ENCODE peak calls at places on chromosome 2, in five cellular contexts. L is activated T-helper 1 cell treated with anti-CD3 and anti-CD28 coated beads, Interleukin-2, amount 50 U/mL, for 16 hours; N is stimulated activated CD4-positive, alpha-beta T cell treated with anti-CD3 and anti-CD28 coated beads, TNF-alpha, amount 100 ng/mL, for 48 hours; U is Right ventricle myocardium superior; C is WTC11. W is an unnamed sample.
A peak's percentile ranks its signal among the peaks of the same experiment; 100 is the strongest.

GRCh38 chr2:69489793-69490192 is 52.6 kb upstream of the NFU1 start:
- DNase-seq in L (no peak), N (no peak), U (no peak), C (no peak), W (no peak)

GRCh38 chr2:110101280-110101844 is 14.3 kb downstream of the MALL start:
- DNase-seq in L (no peak), N (no peak), U (peak; percentile 99), C (no peak), W (no peak)

GRCh38 chr2:109031481-109032228 is 42.6 kb upstream of the EDAR start:
- DNase-seq in L (peak; percentile 48), N (peak; percentile 20), U (peak; percentile 66), C (peak; percentile 52), W (peak; percentile 38)

GRCh38 chr2:48183991-48184390 is 277.7 kb upstream of the FBXO11 start:
- DNase-seq in L (no peak), N (no peak), U (no peak), C (no peak), W (no peak)

GRCh38 chr2:38128653-38129052 is 52.7 kb upstream of the CYP1B1 start:
- DNase-seq in L (no peak), N (no peak), U (no peak), C (no peak), W (no peak)

GRCh38 chr2:9288233-9288632 is 81.6 kb downstream of the ASAP2 start:
- DNase-seq in L (no peak), N (no peak), U (no peak), C (no peak), W (no peak)

GRCh38 chr2:233165895-233166661 is 85.4 kb upstream of the ATG16L1 start:
- DNase-seq in L (no peak), N (no peak), U (peak; percentile 86), C (no peak), W (no peak)

GRCh38 chr2:32773409-32773808 is 145.6 kb downstream of the TTC27 start:
- DNase-seq in L (no peak), N (no peak), U (no peak), C (no peak), W (no peak)

GRCh38 chr2:39377226-39377939 is 59.7 kb downstream of the MAP4K3 start:
- DNase-seq in L (no peak), N (peak; percentile 12), U (no peak), C (no peak), W (no peak)

GRCh38 chr2:10514287-10514686 is 66.2 kb upstream of the ODC1 start:
- DNase-seq in L (no peak), N (no peak), U (no peak), C (no peak), W (no peak)

GRCh38 chr2:113116100-113116958 is 11.1 kb upstream of the IL1RN start:
- DNase-seq in L (no peak), N (no peak), U (no peak), C (no peak), W (no peak)

GRCh38 chr2:45826889-45827635 is 175.6 kb downstream of the PRKCE start:
- DNase-seq in L (no peak), N (no peak), U (peak; percentile 61), C (no peak), W (no peak)

GRCh38 chr2:136126527-136126926 is 8.6 kb upstream of the CXCR4 start:
- DNase-seq in L (no peak), N (no peak), U (no peak), C (no peak), W (no peak)

GRCh38 chr2:120587997-120588336 is 147.7 kb upstream of the GLI2 start:
- DNase-seq in L (no peak), N (no peak), U (no peak), C (no peak), W (no peak)

GRCh38 chr2:157611726-157612125 is 16.9 kb downstream of the ACVR1C start:
- DNase-seq in L (no peak), N (no peak), U (no peak), C (no peak), W (no peak)

GRCh38 chr2:84697895-84698294 is 181.6 kb downstream of the DNAH6 start:
- DNase-seq in L (no peak), N (no peak), U (no peak), C (no peak), W (no peak)

GRCh38 chr2:10909996-10910341 is 1.8 kb upstream of the KCNF1 start:
- DNase-seq in L (no peak), N (no peak), U (no peak), C (no peak), W (no peak)

GRCh38 chr2:12169721-12170120 is 423.3 kb downstream of the LPIN1 start:
- DNase-seq in L (no peak), N (no peak), U (no peak), C (no peak), W (no peak)

GRCh38 chr2:9212010-9212638 is 5.5 kb downstream of the ASAP2 start:
- DNase-seq in L (no peak), N (no peak), U (no peak), C (no peak), W (no peak)

GRCh38 chr2:163341426-163341825 is 394.4 kb downstream of the FIGN start:
- DNase-seq in L (no peak), N (no peak), U (no peak), C (no peak), W (no peak)

GRCh38 chr2:217818293-217818850 is 184.4 kb downstream of the TNS1 start:
- DNase-seq in L (no peak), N (no peak), U (peak; percentile 30), C (no peak), W (no peak)

GRCh38 chr2:43100883-43101662 is 125.3 kb downstream of the ZFP36L2 start:
- DNase-seq in L (no peak), N (no peak), U (peak; percentile 79), C (peak; percentile 73), W (no peak)

GRCh38 chr2:206783718-206784117 is 18.3 kb downstream of the FASTKD2 start:
- DNase-seq in L (no peak), N (no peak), U (no peak), C (peak; percentile 42), W (no peak)

GRCh38 chr2:138504546-138505239 is 3.1 kb downstream of the SPOPL start:
- DNase-seq in L (no peak), N (no peak), U (no peak), C (no peak), W (no peak)

GRCh38 chr2:14524803-14525080 is 107.8 kb upstream of the LRATD1 start:
- DNase-seq in L (no peak), N (no peak), U (no peak), C (no peak), W (no peak)

GRCh38 chr2:201904529-201905420 is 98.4 kb downstream of the CDK15 start:
- DNase-seq in L (no peak), N (no peak), U (no peak), C (no peak), W (no peak)

GRCh38 chr2:190382851-190383250 is 25.3 kb upstream of the MFSD6 start:
- DNase-seq in L (no peak), N (no peak), U (no peak), C (no peak), W (no peak)

GRCh38 chr2:64238799-64239198 is 94.6 kb upstream of the PELI1 start:
- DNase-seq in L (no peak), N (no peak), U (no peak), C (no peak), W (no peak)

GRCh38 chr2:173972636-173973035 is 7.5 kb upstream of the SP3 start:
- DNase-seq in L (no peak), N (no peak), U (no peak), C (no peak), W (no peak)

GRCh38 chr2:47767880-47768609 is 14.9 kb upstream of the MSH6 start:
- DNase-seq in L (peak; percentile 56), N (peak; percentile 55), U (peak; percentile 82), C (peak; percentile 90), W (peak; percentile 52)

GRCh38 chr2:119158563-119159347 is at the start of gene C1QL2:
- DNase-seq in L (no peak), N (no peak), U (no peak), C (peak; percentile 66), W (no peak)

GRCh38 chr2:173288561-173288960 is 66.1 kb upstream of the CDCA7 start:
- DNase-seq in L (no peak), N (peak; percentile 22), U (no peak), C (no peak), W (no peak)

GRCh38 chr2:64804651-64805050 is 150.9 kb upstream of the SERTAD2 start:
- DNase-seq in L (no peak), N (no peak), U (no peak), C (no peak), W (no peak)

GRCh38 chr2:73939419-73939818 is 12.7 kb downstream of the DGUOK start:
- DNase-seq in L (no peak), N (no peak), U (no peak), C (no peak), W (no peak)

GRCh38 chr2:33502025-33502424 is 25.6 kb downstream of the RASGRP3 start:
- DNase-seq in L (no peak), N (no peak), U (no peak), C (no peak), W (no peak)